ENCODE peak calls at places on chromosomes 2 and 18, in four cellular contexts. K is HepG2, M is K562, V is GM12878. A is an unnamed sample.

GRCh38 chr2:181627545-181627944 is 29.4 kb downstream of the CERKL start:
- DNase-seq in V (no peak), M (no peak), K (no peak), A (no peak)

GRCh38 chr2:127811397-127811860 is 458 bp upstream of the WDR33 start:
- DNase-seq in M (no peak), K (no peak), V (no peak), A (peak)

GRCh38 chr2:187422277-187422676 is 25.8 kb downstream of the CALCRL start:
- DNase-seq in M (no peak), K (no peak), V (no peak), A (no peak)

GRCh38 chr2:158667969-158668368 is 127.1 kb upstream of the DAPL1 start:
- DNase-seq in V (no peak), M (no peak), K (no peak), A (no peak)

GRCh38 chr2:182543746-182544525 is 117.1 kb upstream of the PDE1A start:
- DNase-seq in M (no peak), V (no peak), K (no peak), A (no peak)

GRCh38 chr2:196926562-196927317 is at the start of gene PGAP1:
- DNase-seq in K (peak), V (peak), M (peak), A (peak)

GRCh38 chr18:6624729-6625308 is 104.7 kb upstream of the ARHGAP28 start:
- DNase-seq in M (no peak), V (no peak), K (no peak), A (no peak)

GRCh38 chr2:100977511-100977910 is 24.6 kb upstream of the RPL31 start:
- DNase-seq in V (no peak), K (no peak), M (no peak), A (no peak)

GRCh38 chr18:36128907-36129299 is 237 bp downstream of the SLC39A6 start:
- DNase-seq in K (no peak), V (no peak), M (no peak), A (peak)

GRCh38 chr18:36126668-36127067 is 2.5 kb downstream of the SLC39A6 start:
- DNase-seq in V (no peak), K (no peak), M (no peak), A (no peak)

GRCh38 chr18:36130039-36130831 is 536 bp downstream of the ELP2 start:
- DNase-seq in K (no peak), M (peak), V (no peak), A (no peak)

GRCh38 chr18:36129300-36130038 is at the start of the genes ELP2 and SLC39A6:
- DNase-seq in V (peak), M (peak), K (peak), A (peak)

DNA sequence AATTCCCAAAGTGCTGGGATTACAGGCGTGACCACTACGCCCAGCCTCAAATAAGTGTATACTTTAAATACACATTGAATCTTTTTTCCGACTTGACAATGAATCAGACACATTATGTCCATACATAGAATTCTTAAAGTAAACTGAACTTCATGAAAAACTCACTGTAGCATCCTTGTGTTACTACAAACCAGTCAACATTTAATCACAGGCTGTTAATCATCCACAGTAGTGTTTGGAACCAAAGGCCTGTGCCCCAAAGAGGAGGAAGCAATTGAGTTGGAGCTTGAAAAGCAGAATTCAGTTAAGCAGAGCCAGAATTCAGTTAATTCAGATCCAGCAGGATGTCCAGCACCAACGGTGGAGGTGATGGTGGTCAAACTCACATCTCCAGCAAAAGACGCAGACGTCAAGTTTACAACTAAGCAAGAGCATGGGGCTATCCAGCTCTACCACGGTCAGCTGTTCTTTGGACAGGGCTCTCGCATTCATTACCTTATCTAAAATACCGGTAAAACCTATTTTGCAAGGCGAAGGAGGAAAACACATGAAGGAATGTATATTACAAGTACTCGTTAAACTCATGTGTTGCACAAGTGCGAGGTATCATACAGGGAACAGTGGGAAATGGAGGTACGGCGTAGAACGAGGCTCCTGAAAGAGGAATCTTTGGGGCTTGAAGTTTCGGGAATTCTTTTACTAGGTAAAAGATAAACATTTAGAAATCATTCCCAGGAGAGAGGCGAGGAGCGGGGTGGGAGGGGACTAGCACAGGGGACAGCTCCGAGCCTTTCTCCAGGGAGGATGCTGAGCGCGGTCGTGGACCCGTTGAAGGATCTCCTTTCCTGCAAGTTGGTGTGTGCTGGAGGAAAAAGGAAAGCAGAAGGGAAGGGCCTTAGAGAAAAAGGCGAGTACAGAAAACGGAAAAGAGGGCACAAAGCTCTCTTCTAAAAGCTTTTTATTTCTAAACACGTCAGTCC is 984 bp downstream of the SLC39A6 start:
- DNase-seq in M (peak), V (no peak), K (peak), A (peak)
- TF ChIP-seq REST in M (no peak), V (peak), K (no peak), A (peak)

GRCh38 chr2:240501531-240501991 is 56.2 kb downstream of the ANKMY1 start:
- DNase-seq in K (no peak), V (no peak), M (no peak), A (no peak)
- TF ChIP-seq CREB1 in K (no peak), V (no peak), M (no peak), A (no peak)

DNA sequence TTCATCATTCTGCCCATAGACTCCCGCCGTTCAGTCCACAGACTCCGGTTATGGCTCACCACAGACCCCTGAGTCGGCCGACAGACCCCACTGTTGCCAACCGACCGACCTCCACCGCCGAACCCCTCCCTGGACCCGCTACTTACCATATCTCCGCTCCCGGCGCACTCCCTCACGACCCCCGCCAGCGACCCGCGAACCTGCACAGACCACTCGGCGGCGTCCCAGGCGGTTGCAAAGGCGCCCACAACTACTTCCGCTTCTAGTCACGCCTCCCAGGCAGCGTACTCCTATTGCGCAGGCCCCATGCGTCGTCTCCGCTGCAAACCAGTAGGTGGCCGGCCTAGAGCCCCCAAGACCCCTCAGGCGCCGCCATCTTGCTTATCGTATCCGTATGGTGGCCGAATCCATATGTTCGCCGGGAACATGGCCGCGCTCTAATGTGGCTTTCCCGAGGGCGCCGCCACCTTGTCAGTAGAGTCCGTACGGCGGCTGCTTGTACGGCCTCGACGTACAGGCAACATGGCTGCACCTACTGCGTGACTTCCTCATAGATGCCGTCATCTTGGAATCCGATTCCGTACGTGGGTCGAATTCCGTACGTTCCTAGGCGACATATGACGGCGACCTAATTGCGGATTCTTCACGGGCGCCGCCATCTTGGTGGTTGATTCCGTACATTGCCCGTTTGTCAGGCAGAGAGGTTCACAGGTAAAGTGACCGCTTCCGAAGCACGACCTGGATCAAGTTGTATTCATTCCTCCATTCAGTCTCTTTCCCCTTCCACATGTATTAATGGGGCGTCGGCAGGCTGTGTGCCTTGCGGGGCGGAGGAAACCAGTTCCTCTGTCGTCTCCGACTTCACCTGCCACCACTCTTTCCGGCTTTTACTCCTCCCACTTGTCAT is at the start of gene CXXC1:
- DNase-seq in M (peak), K (peak), V (peak), A (peak)
- TF ChIP-seq REST in M (no peak), K (no peak), V (no peak), A (no peak)

DNA sequence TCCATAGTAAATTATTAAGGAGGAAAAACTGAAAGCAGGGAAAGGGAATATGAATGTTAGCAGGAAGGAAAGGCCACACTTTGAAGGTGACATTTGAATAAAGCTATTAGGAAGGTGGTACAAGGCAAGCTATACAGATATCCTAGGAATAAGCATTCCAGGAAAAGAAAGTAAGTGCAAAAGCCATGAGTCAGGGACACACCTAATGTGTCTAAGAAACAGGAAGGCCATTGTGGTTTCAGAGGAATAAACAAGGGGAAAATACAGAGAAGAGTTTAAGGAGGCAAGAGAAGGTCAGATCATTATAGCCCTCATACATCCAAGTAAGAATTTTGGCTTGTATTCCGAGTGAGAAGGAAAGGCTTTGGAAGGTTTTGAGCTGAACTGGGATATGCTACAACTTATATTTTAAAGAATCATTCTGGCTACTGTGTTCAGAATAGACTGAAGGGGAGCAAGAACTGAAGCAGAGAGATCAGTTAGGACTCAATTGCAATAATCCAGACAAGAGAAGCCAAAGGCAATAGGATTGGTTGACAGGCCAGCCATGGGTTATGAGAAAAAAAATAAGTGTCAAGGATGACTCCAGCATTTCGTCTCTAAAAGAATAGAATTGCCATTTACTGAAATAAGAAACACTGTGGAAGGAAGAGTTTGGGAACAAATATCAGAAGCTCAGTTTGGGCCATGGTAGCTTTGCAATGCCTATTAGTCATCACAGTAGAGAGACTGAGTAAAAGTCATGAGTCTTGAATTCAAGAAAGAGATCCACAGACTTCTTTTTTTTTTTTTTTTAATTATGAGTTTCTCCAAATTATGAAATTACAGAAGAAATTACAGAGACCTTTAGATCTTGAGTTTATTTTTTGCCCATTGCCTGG is 11.3 kb downstream of the RAD51AP2 start:
- DNase-seq in K (no peak), M (no peak), V (no peak), A (no peak)
- TF ChIP-seq CREB1 in K (no peak), M (no peak), V (no peak), A (no peak)

GRCh38 chr2:66926594-66927112 is 470.5 kb upstream of the ETAA1 start:
- DNase-seq in K (no peak), M (no peak), V (no peak), A (no peak)
- TF ChIP-seq REST in K (no peak), M (no peak), V (no peak), A (no peak)